ENCODE peak calls at places on chromosome 16, in nine cellular contexts. Y is GM12891, D is stomach, V is heart left ventricle, T is tibial nerve, X is A549, I is sigmoid colon, S is upper lobe of left lung, U is erythroblast. Z is an unnamed sample.

GRCh38 chr16:84732674-84733352 is 33.0 kb downstream of the USP10 start:
- DNase-seq in Y (no peak), X (peak; percentile 63), S (no peak), I (no peak), U (peak; percentile 63), T (no peak), V (no peak), D (no peak), Z (no peak)

GRCh38 chr16:77273-77806 is 685 bp upstream of the MPG start:
- DNase-seq in Y (peak; percentile 77), X (peak; percentile 73), D (peak; percentile 39), V (peak; percentile 80), S (peak; percentile 91), T (no peak), U (peak; percentile 68), I (peak; percentile 84), Z (no peak)

GRCh38 chr16:14562691-14563491 is 67.2 kb downstream of the PARN start:
- DNase-seq in X (peak; percentile 73), S (no peak), T (no peak), Y (no peak), V (no peak), I (peak; percentile 68), U (no peak), D (peak; percentile 48), Z (peak; percentile 73)

GRCh38 chr16:83715217-83715920 is 92.4 kb upstream of the HSBP1 start:
- DNase-seq in Y (no peak), I (no peak), U (no peak), T (no peak), S (peak; percentile 18), D (peak; percentile 67), V (no peak), X (no peak), Z (no peak)

GRCh38 chr16:50666658-50667496 is 14.2 kb downstream of the SNX20 start:
- DNase-seq in U (peak; percentile 9), X (no peak), V (peak; percentile 31), S (no peak), I (no peak), Y (peak; percentile 62), D (no peak), T (no peak), Z (no peak)

GRCh38 chr16:19701091-19701490 is 16.9 kb downstream of the KNOP1 start:
- DNase-seq in Y (no peak), S (no peak), D (no peak), T (no peak), I (no peak), V (no peak), U (no peak), X (no peak), Z (no peak)

GRCh38 chr16:1454561-1454960 is 10.2 kb upstream of the CCDC154 start:
- DNase-seq in X (no peak), Y (no peak), S (peak; percentile 66), D (no peak), U (no peak), T (no peak), I (no peak), V (no peak), Z (no peak)

GRCh38 chr16:87569601-87570559 is 32.4 kb upstream of the JPH3 start:
- DNase-seq in D (no peak), I (no peak), T (no peak), S (no peak), Y (no peak), U (no peak), V (no peak), X (no peak), Z (no peak)

DNA sequence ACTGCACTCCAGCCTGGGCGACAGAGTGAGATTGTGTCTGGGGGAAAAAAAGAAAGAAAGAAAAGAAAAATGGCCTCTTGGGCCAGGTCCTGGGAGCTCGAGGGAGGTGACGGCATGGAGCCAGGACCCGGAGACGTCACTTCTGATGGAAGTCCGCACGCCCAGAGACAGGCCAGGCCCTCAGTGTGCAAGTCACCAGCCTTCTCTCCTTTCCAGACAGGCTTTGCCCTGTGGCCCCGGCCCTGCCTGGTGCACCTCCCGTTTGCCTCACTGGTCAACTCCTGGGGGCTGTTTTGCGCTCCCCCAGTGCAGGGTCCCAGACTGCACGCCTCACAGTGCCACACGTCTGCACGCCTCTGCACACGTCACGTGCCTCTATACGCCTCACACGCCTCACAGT is 44.1 kb downstream of the CBFA2T3 start:
- DNase-seq in I (no peak), S (peak; percentile 53), U (no peak), V (no peak), Y (no peak), X (no peak), D (no peak), T (no peak), Z (no peak)
- TF ChIP-seq POLR2A in I (no peak), S (no peak), U (no peak), V (no peak), Y (no peak), X (no peak), D (no peak), T (no peak), Z (no peak)

DNA sequence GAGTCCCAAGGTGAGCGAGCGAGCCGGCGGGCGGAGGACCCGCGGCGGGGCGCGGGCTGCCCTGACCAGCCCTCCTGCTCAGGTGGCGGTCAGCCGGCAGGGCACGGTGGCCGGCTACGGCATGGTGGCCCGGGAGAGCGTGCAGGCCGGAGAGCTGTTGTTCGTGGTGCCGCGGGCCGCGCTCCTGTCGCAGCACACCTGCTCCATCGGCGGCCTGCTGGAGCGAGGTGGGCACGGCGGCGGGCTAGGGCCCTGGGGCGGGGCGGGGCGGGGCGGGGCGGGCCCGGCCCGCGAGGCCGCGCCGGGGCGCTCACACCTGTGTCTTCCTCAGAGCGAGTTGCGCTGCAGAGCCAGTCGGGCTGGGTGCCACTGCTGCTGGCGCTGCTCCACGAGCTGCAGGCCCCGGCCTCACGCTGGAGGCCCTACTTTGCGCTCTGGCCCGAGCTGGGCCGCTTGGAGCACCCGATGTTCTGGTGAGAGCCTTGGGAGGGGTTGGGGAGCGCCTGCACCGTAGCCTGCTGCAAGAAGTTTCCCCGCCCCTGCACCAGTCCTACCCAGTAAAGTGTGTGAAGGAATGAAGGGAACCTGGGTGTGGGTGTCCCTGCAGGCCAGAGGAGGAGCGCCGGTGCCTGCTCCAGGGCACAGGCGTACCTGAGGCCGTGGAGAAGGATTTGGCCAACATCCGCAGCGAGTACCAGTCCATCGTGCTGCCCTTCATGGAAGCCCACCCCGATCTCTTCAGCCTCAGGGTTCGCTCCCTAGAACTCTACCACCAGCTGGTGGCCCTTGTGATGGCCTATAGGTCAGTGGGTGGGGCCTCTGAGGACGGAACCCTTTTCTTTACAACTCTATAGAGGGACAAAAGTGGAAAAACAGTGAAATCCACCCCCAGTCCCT is 802 bp downstream of the SETD6 start:
- DNase-seq in S (peak; percentile 89), Y (peak; percentile 71), U (peak; percentile 53), I (peak; percentile 63), D (peak; percentile 70), V (peak; percentile 72), T (no peak), X (no peak), Z (peak; percentile 70)
- TF ChIP-seq POLR2A in S (no peak), Y (peak; percentile 45), U (no peak), I (no peak), D (no peak), V (no peak), T (no peak), X (peak; percentile 10), Z (no peak)

DNA sequence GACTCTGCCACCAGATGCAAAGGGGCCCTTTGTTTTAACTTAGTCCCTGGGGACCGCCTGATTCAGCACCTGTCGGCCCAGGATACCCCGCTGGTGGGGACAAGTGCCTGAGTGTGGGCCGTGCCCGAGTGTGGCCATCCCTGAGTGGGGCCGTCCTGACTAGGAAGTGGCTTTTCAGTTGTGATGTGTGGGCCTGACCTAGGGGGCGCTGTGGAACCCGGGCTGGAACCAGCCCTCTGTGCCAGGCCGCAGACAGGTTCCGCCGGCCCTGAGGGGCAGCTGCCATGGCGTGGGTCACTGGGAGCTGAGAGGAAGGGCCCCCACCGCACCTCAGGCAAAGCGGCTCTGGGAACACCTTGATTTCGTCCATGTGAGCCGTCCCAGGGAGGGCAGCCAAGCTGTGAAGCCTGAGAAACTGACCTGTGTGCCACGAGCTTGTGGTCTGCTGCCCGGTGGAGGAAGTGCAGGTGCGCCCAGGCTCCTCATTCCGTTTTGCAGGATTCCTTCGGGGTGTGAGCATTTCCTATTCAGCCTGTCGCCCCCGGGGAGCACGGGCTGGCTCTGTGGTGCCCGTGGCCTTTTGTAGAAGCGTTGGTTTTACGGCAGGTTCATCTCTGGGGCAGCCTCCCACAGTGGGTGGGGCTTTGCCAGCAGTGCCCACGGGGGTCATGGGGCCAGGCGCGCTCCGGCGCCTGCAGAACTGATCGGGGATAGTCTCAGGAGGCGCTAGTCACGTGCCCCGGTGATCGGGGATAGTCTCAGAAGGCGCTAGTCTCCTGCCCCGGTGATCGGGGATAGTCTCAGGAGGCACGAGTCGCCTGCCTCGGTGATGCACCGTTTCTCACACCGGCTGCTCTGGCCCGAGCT is 5.3 kb downstream of the RPL13 start:
- DNase-seq in S (no peak), X (peak; percentile 74), T (no peak), D (peak; percentile 70), Y (no peak), I (no peak), V (no peak), U (peak; percentile 54), Z (peak; percentile 71)
- TF ChIP-seq POLR2A in S (no peak), X (peak; percentile 37), T (no peak), D (no peak), Y (peak; percentile 56), I (no peak), V (peak; percentile 15), U (peak; percentile 27), Z (no peak)

GRCh38 chr16:85751665-85752501 is 987 bp upstream of the C16orf74 start:
- DNase-seq in I (no peak), U (no peak), D (no peak), Y (no peak), T (no peak), V (no peak), X (no peak), S (no peak), Z (no peak)

GRCh38 chr16:85750021-85750826 is 672 bp downstream of the C16orf74 start:
- DNase-seq in T (no peak), Y (no peak), D (peak; percentile 36), S (peak; percentile 88), I (no peak), X (no peak), U (no peak), V (no peak), Z (no peak)

GRCh38 chr16:85752511-85753420 is 1.9 kb upstream of the C16orf74 start:
- DNase-seq in V (no peak), U (no peak), S (no peak), D (peak; percentile 81), T (no peak), Y (no peak), X (no peak), I (peak; percentile 78), Z (no peak)

GRCh38 chr16:85749686-85750020 is 1.2 kb downstream of the C16orf74 start:
- DNase-seq in V (no peak), T (no peak), S (no peak), X (no peak), Y (no peak), U (no peak), I (no peak), D (no peak), Z (no peak)

DNA sequence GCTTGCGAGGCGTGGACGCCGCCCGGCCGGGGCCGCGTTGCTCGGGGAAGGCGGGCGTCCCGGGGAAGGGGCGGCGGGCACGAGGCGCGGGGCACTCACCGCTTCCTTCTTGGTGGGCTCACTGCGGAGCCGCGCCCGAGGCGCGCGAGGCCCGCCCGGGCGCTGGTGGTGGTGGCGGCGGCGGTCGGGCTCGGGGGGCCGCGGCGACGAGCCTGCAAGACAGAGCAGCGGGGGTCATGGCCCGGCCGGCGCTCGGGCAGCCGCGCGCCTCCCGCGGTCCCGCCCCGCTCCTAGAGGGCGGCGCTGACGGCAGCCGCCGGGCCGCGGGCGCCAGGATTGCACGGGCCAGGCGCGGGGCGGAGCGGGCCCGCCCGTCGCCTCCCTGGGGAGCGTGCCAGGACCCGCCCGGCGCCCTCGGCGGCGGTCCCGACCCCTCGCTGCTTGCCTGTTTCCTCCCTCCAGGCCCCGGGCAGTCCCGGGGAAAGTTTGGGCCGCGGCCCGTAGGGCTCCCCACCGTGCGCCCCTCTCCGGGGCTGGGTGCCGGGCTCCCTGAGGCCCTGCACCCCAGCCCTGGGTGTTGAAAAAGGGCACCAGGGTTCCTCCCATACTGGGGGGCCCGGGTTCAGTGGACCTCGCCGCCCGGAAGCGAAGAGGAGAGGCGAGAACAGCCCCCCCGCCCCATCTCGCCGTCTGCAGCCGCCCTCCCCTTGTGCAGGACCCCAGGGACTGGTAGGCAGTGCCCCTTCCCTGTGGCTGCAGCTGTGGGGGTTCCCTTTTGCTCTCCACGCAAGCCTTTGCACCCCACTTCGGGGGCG is at the start of gene C16orf74:
- DNase-seq in S (peak; percentile 92), I (no peak), T (no peak), V (no peak), U (peak; percentile 48), X (peak; percentile 32), D (peak; percentile 68), Y (peak; percentile 60), Z (peak; percentile 77)
- TF ChIP-seq POLR2A in S (no peak), I (no peak), T (no peak), V (peak; percentile 14), U (no peak), X (peak; percentile 59), D (no peak), Y (no peak), Z (no peak)